ENCODE peak calls at places on chromosome 2, in six cellular contexts. U is astrocyte of the spinal cord; G is NCI-H774; P is Right ventricle myocardium superior; E is stimulated activated naive CD8-positive, alpha-beta T cell treated with anti-CD3 and anti-CD28 coated beads, Interleukin-15, amount 100 ng/mL, for 72 hours; A is NCI-H524 treated with DMSO at 0.1 percent for 48 hours. F is an unnamed sample.

GRCh38 chr2:230636684-230637271 is 75.9 kb upstream of the CAB39 start:
- DNase-seq in G (no peak), P (no peak), E (peak; percentile 21), U (no peak), A (no peak), F (no peak)

GRCh38 chr2:101630224-101630949 is 67.1 kb upstream of the MAP4K4 start:
- DNase-seq in A (no peak), E (no peak), P (no peak), G (peak; percentile 28), U (no peak), F (no peak)

GRCh38 chr2:240628507-240629418 is 3.5 kb downstream of the GPR35 start:
- DNase-seq in G (no peak), A (no peak), U (no peak), E (no peak), P (no peak), F (no peak)

GRCh38 chr2:70901235-70902066 is 34.2 kb upstream of the ATP6V1B1 start:
- DNase-seq in P (no peak), U (peak; percentile 37), G (no peak), E (no peak), A (no peak), F (no peak)

GRCh38 chr2:131030478-131030971 is 62.7 kb downstream of the FAM168B start:
- DNase-seq in G (no peak), E (no peak), A (no peak), P (no peak), U (no peak), F (no peak)

GRCh38 chr2:223970343-223971128 is 13.3 kb downstream of the MRPL44 start:
- DNase-seq in P (no peak), U (peak; percentile 69), G (peak; percentile 8), A (no peak), E (peak; percentile 32), F (peak; percentile 49)

GRCh38 chr2:174436351-174436750 is 40.8 kb downstream of the SCRN3 start:
- DNase-seq in E (no peak), G (no peak), P (no peak), A (no peak), U (peak; percentile 17), F (no peak)

GRCh38 chr2:161430416-161430815 is 14.3 kb downstream of the TBR1 start:
- DNase-seq in A (no peak), P (no peak), E (no peak), U (no peak), G (no peak), F (no peak)

GRCh38 chr2:97926936-97927335 is 68.8 kb downstream of the TMEM131 start:
- DNase-seq in U (no peak), G (no peak), A (no peak), P (no peak), E (no peak), F (no peak)

GRCh38 chr2:37775908-37776250 is 104.4 kb upstream of the CDC42EP3 start:
- DNase-seq in P (no peak), G (no peak), U (peak; percentile 74), A (no peak), E (no peak), F (no peak)

GRCh38 chr2:237561221-237561620 is 5.2 kb upstream of the PRLH start:
- DNase-seq in G (no peak), U (no peak), A (no peak), P (peak; percentile 32), E (no peak), F (no peak)

GRCh38 chr2:124024491-124025348 is at the start of gene CNTNAP5:
- DNase-seq in P (peak; percentile 63), E (no peak), G (peak; percentile 70), U (peak; percentile 5), A (no peak), F (no peak)

GRCh38 chr2:26618611-26619010 is 22.6 kb downstream of the CIB4 start:
- DNase-seq in G (no peak), U (no peak), E (no peak), A (no peak), P (no peak), F (no peak)

GRCh38 chr2:108220942-108221541 is 18.7 kb upstream of the SULT1C3 start:
- DNase-seq in U (no peak), E (no peak), A (no peak), G (no peak), P (peak; percentile 68), F (no peak)

GRCh38 chr2:54942373-54942772 is 107.9 kb downstream of the RTN4 start:
- DNase-seq in U (no peak), G (no peak), E (peak; percentile 58), A (no peak), P (no peak), F (peak; percentile 42)

GRCh38 chr2:42808301-42808700 is 15.9 kb upstream of the HAAO start:
- DNase-seq in U (no peak), P (no peak), E (no peak), A (no peak), G (no peak), F (no peak)

F was measured in T-cell.